ENCODE peak calls at places on chromosomes 13 and 19, in eight cellular contexts. One of them, this sample, is unnamed.

GRCh38 chr19:18289471-18290066 is 8.1 kb upstream of the JUND start:
- DNase-seq in hepatocyte: no peak
- DNase-seq in heart left ventricle: no peak
- DNase-seq in aorta: no peak
- DNase-seq in ascending aorta: no peak
- DNase-seq in neuronal stem cell: no peak
- DNase-seq in CD8-positive, alpha-beta memory T cell: peak; percentile 47
- DNase-seq in cardiac muscle cell: no peak
- DNase-seq in this sample: peak; percentile 35

GRCh38 chr13:113548171-113548641 is 36.3 kb upstream of the TFDP1 start:
- DNase-seq in hepatocyte: no peak
- DNase-seq in heart left ventricle: no peak
- DNase-seq in aorta: no peak
- DNase-seq in ascending aorta: no peak
- DNase-seq in neuronal stem cell: no peak
- DNase-seq in CD8-positive, alpha-beta memory T cell: peak; percentile 22
- DNase-seq in cardiac muscle cell: peak; percentile 40
- DNase-seq in this sample: peak; percentile 43

GRCh38 chr19:33811246-33811645 is 14.6 kb downstream of the KCTD15 start:
- DNase-seq in hepatocyte: no peak
- DNase-seq in heart left ventricle: no peak
- DNase-seq in aorta: no peak
- DNase-seq in ascending aorta: no peak
- DNase-seq in neuronal stem cell: no peak
- DNase-seq in CD8-positive, alpha-beta memory T cell: no peak
- DNase-seq in cardiac muscle cell: no peak
- DNase-seq in this sample: no peak

GRCh38 chr13:82829040-82829439 is 1053.2 kb downstream of the SLITRK1 start:
- DNase-seq in hepatocyte: no peak
- DNase-seq in heart left ventricle: no peak
- DNase-seq in aorta: no peak
- DNase-seq in ascending aorta: no peak
- DNase-seq in neuronal stem cell: no peak
- DNase-seq in CD8-positive, alpha-beta memory T cell: no peak
- DNase-seq in cardiac muscle cell: no peak
- DNase-seq in this sample: no peak

GRCh38 chr13:98225036-98225940 is 48.2 kb upstream of the RNF113B start:
- DNase-seq in hepatocyte: no peak
- DNase-seq in heart left ventricle: no peak
- DNase-seq in aorta: no peak
- DNase-seq in ascending aorta: no peak
- DNase-seq in neuronal stem cell: no peak
- DNase-seq in CD8-positive, alpha-beta memory T cell: no peak
- DNase-seq in cardiac muscle cell: no peak
- DNase-seq in this sample: peak; percentile 16

GRCh38 chr13:87777395-87777794 is 106.2 kb downstream of the SLITRK5 start:
- DNase-seq in hepatocyte: no peak
- DNase-seq in heart left ventricle: no peak
- DNase-seq in aorta: no peak
- DNase-seq in ascending aorta: no peak
- DNase-seq in neuronal stem cell: no peak
- DNase-seq in CD8-positive, alpha-beta memory T cell: no peak
- DNase-seq in cardiac muscle cell: no peak
- DNase-seq in this sample: peak; percentile 43

GRCh38 chr19:2097330-2098327 is 914 bp downstream of the IZUMO4 start:
- DNase-seq in hepatocyte: no peak
- DNase-seq in heart left ventricle: peak; percentile 45
- DNase-seq in aorta: peak; percentile 69
- DNase-seq in ascending aorta: no peak
- DNase-seq in neuronal stem cell: no peak
- DNase-seq in CD8-positive, alpha-beta memory T cell: peak; percentile 73
- DNase-seq in cardiac muscle cell: no peak
- DNase-seq in this sample: no peak

GRCh38 chr13:20461481-20461859 is 64.2 kb downstream of the CRYL1 start:
- DNase-seq in hepatocyte: no peak
- DNase-seq in heart left ventricle: no peak
- DNase-seq in aorta: no peak
- DNase-seq in ascending aorta: no peak
- DNase-seq in neuronal stem cell: no peak
- DNase-seq in CD8-positive, alpha-beta memory T cell: no peak
- DNase-seq in cardiac muscle cell: peak; percentile 52
- DNase-seq in this sample: no peak

GRCh38 chr19:48372904-48373303 is 8.7 kb downstream of the SYNGR4 start:
- DNase-seq in hepatocyte: no peak
- DNase-seq in heart left ventricle: no peak
- DNase-seq in aorta: no peak
- DNase-seq in ascending aorta: no peak
- DNase-seq in neuronal stem cell: no peak
- DNase-seq in CD8-positive, alpha-beta memory T cell: no peak
- DNase-seq in cardiac muscle cell: no peak
- DNase-seq in this sample: no peak

GRCh38 chr13:107866007-107866665 is 349.2 kb downstream of the LIG4 start:
- DNase-seq in hepatocyte: peak; percentile 48
- DNase-seq in heart left ventricle: no peak
- DNase-seq in aorta: no peak
- DNase-seq in ascending aorta: no peak
- DNase-seq in neuronal stem cell: peak; percentile 43
- DNase-seq in CD8-positive, alpha-beta memory T cell: no peak
- DNase-seq in cardiac muscle cell: peak; percentile 51
- DNase-seq in this sample: peak; percentile 85

GRCh38 chr13:94298346-94298745 is 181.1 kb downstream of the DCT start:
- DNase-seq in hepatocyte: no peak
- DNase-seq in heart left ventricle: no peak
- DNase-seq in aorta: no peak
- DNase-seq in ascending aorta: no peak
- DNase-seq in neuronal stem cell: no peak
- DNase-seq in CD8-positive, alpha-beta memory T cell: no peak
- DNase-seq in cardiac muscle cell: no peak
- DNase-seq in this sample: peak; percentile 55

GRCh38 chr13:43489168-43489730 is 297.5 kb downstream of the ENOX1 start:
- DNase-seq in hepatocyte: peak; percentile 6
- DNase-seq in heart left ventricle: peak; percentile 52
- DNase-seq in aorta: no peak
- DNase-seq in ascending aorta: no peak
- DNase-seq in neuronal stem cell: no peak
- DNase-seq in CD8-positive, alpha-beta memory T cell: no peak
- DNase-seq in cardiac muscle cell: peak; percentile 5
- DNase-seq in this sample: no peak

GRCh38 chr19:901216-902092 is 8.2 kb downstream of the RNU6-9 start:
- DNase-seq in hepatocyte: no peak
- DNase-seq in heart left ventricle: no peak
- DNase-seq in aorta: no peak
- DNase-seq in ascending aorta: no peak
- DNase-seq in neuronal stem cell: no peak
- DNase-seq in CD8-positive, alpha-beta memory T cell: no peak
- DNase-seq in cardiac muscle cell: no peak
- DNase-seq in this sample: no peak

GRCh38 chr19:18789883-18790565 is 1.1 kb downstream of the COMP start:
- DNase-seq in hepatocyte: peak; percentile 57
- DNase-seq in heart left ventricle: no peak
- DNase-seq in aorta: no peak
- DNase-seq in ascending aorta: no peak
- DNase-seq in neuronal stem cell: no peak
- DNase-seq in CD8-positive, alpha-beta memory T cell: no peak
- DNase-seq in cardiac muscle cell: peak; percentile 40
- DNase-seq in this sample: peak; percentile 89

GRCh38 chr19:2259331-2259730 is 3.1 kb upstream of the JSRP1 start:
- DNase-seq in hepatocyte: no peak
- DNase-seq in heart left ventricle: no peak
- DNase-seq in aorta: no peak
- DNase-seq in ascending aorta: no peak
- DNase-seq in neuronal stem cell: no peak
- DNase-seq in CD8-positive, alpha-beta memory T cell: no peak
- DNase-seq in cardiac muscle cell: no peak
- DNase-seq in this sample: no peak

GRCh38 chr19:32879741-32880140 is 10.2 kb upstream of the SLC7A9 start:
- DNase-seq in hepatocyte: no peak
- DNase-seq in heart left ventricle: no peak
- DNase-seq in aorta: no peak
- DNase-seq in ascending aorta: no peak
- DNase-seq in neuronal stem cell: no peak
- DNase-seq in CD8-positive, alpha-beta memory T cell: no peak
- DNase-seq in cardiac muscle cell: no peak
- DNase-seq in this sample: no peak

GRCh38 chr19:56101095-56101494 is 20.0 kb downstream of the ZNF787 start:
- DNase-seq in hepatocyte: no peak
- DNase-seq in heart left ventricle: no peak
- DNase-seq in aorta: no peak
- DNase-seq in ascending aorta: no peak
- DNase-seq in neuronal stem cell: no peak
- DNase-seq in CD8-positive, alpha-beta memory T cell: no peak
- DNase-seq in cardiac muscle cell: no peak
- DNase-seq in this sample: no peak

GRCh38 chr19:56097306-56097705 is 23.8 kb downstream of the ZNF787 start:
- DNase-seq in hepatocyte: no peak
- DNase-seq in heart left ventricle: no peak
- DNase-seq in aorta: no peak
- DNase-seq in ascending aorta: no peak
- DNase-seq in neuronal stem cell: no peak
- DNase-seq in CD8-positive, alpha-beta memory T cell: no peak
- DNase-seq in cardiac muscle cell: no peak
- DNase-seq in this sample: no peak

GRCh38 chr19:56097776-56098175 is 23.3 kb downstream of the ZNF787 start:
- DNase-seq in hepatocyte: no peak
- DNase-seq in heart left ventricle: no peak
- DNase-seq in aorta: no peak
- DNase-seq in ascending aorta: no peak
- DNase-seq in neuronal stem cell: no peak
- DNase-seq in CD8-positive, alpha-beta memory T cell: no peak
- DNase-seq in cardiac muscle cell: no peak
- DNase-seq in this sample: peak; percentile 32

GRCh38 chr19:56099638-56100539 is 21.2 kb downstream of the ZNF787 start:
- DNase-seq in hepatocyte: no peak
- DNase-seq in heart left ventricle: no peak
- DNase-seq in aorta: no peak
- DNase-seq in ascending aorta: no peak
- DNase-seq in neuronal stem cell: no peak
- DNase-seq in CD8-positive, alpha-beta memory T cell: no peak
- DNase-seq in cardiac muscle cell: no peak
- DNase-seq in this sample: no peak

GRCh38 chr19:56098731-56099577 is 22.1 kb downstream of the ZNF787 start:
- DNase-seq in hepatocyte: no peak
- DNase-seq in heart left ventricle: no peak
- DNase-seq in aorta: no peak
- DNase-seq in ascending aorta: no peak
- DNase-seq in neuronal stem cell: no peak
- DNase-seq in CD8-positive, alpha-beta memory T cell: no peak
- DNase-seq in cardiac muscle cell: no peak
- DNase-seq in this sample: no peak
- H3K36me3 ChIP-seq in hepatocyte: no peaks in the 10 kb centered on the region
- H3K36me3 ChIP-seq in heart left ventricle: no peaks in the 10 kb centered on the region
- H3K36me3 ChIP-seq in aorta: peaks cover 1% of the 10 kb centered on the region
- H3K36me3 ChIP-seq in ascending aorta: peaks cover 29% of the 10 kb centered on the region
- H3K36me3 ChIP-seq in neuronal stem cell: peaks cover 32% of the 10 kb centered on the region
- H3K36me3 ChIP-seq in CD8-positive, alpha-beta memory T cell: no peaks in the 10 kb centered on the region
- H3K36me3 ChIP-seq in cardiac muscle cell: no peaks in the 10 kb centered on the region
- H3K36me3 ChIP-seq in this sample: peaks cover 23% of the 10 kb centered on the region

DNA sequence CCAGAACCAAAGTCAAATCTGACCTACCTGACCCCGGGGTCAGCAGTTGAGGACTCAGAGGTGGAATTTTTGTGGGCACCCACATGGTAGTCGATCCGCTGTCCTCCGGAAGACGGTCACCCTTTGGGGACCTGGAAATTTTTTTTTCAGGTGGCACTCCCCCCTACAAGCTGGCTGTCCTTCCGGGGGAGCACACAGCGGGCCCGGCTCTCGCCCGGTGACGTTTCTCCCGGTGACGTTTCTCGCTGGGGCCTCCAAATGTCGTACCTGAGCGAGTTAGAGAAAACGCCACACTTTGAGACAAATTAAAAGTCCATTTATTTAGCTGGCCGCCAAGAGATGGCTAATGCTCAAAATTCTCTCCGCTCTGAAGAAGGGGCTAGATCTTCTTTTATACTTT is 48.8 kb downstream of the ZFP14 start:
- DNase-seq in hepatocyte: no peak
- DNase-seq in heart left ventricle: no peak
- DNase-seq in aorta: no peak
- DNase-seq in ascending aorta: no peak
- DNase-seq in neuronal stem cell: no peak
- DNase-seq in CD8-positive, alpha-beta memory T cell: no peak
- DNase-seq in cardiac muscle cell: no peak
- DNase-seq in this sample: no peak
- H3K9me3 ChIP-seq in hepatocyte: no peaks in the 10 kb centered on the region
- H3K9me3 ChIP-seq in heart left ventricle: no peaks in the 10 kb centered on the region
- H3K9me3 ChIP-seq in aorta: peaks cover 4% of the 10 kb centered on the region
- H3K9me3 ChIP-seq in ascending aorta: peaks cover 57% of the 10 kb centered on the region
- H3K9me3 ChIP-seq in neuronal stem cell: peaks cover 61% of the 10 kb centered on the region
- H3K9me3 ChIP-seq in CD8-positive, alpha-beta memory T cell: peaks cover 12% of the 10 kb centered on the region
- H3K9me3 ChIP-seq in cardiac muscle cell: no peaks in the 10 kb centered on the region
- H3K9me3 ChIP-seq in this sample: peaks cover 71% of the 10 kb centered on the region

GRCh38 chr19:6268382-6268771 is 11.4 kb downstream of the MLLT1 start:
- DNase-seq in hepatocyte: no peak
- DNase-seq in heart left ventricle: no peak
- DNase-seq in aorta: no peak
- DNase-seq in ascending aorta: no peak
- DNase-seq in neuronal stem cell: no peak
- DNase-seq in CD8-positive, alpha-beta memory T cell: no peak
- DNase-seq in cardiac muscle cell: no peak
- DNase-seq in this sample: no peak
- H3K36me3 ChIP-seq in hepatocyte: no peaks in the 10 kb centered on the region
- H3K36me3 ChIP-seq in heart left ventricle: peaks cover 3% of the 10 kb centered on the region
- H3K36me3 ChIP-seq in aorta: peaks cover 3% of the 10 kb centered on the region
- H3K36me3 ChIP-seq in ascending aorta: peaks cover 21% of the 10 kb centered on the region
- H3K36me3 ChIP-seq in neuronal stem cell: peaks cover 24% of the 10 kb centered on the region
- H3K36me3 ChIP-seq in CD8-positive, alpha-beta memory T cell: peaks cover 5% of the 10 kb centered on the region
- H3K36me3 ChIP-seq in cardiac muscle cell: peaks cover 7% of the 10 kb centered on the region
- H3K36me3 ChIP-seq in this sample: peaks cover 49% of the 10 kb centered on the region

GRCh38 chr19:11949201-11949600 is 15.6 kb upstream of the ZNF763 start:
- DNase-seq in hepatocyte: no peak
- DNase-seq in heart left ventricle: no peak
- DNase-seq in aorta: no peak
- DNase-seq in ascending aorta: no peak
- DNase-seq in neuronal stem cell: no peak
- DNase-seq in CD8-positive, alpha-beta memory T cell: no peak
- DNase-seq in cardiac muscle cell: no peak
- DNase-seq in this sample: no peak

GRCh38 chr19:11944656-11945055 is 19.7 kb downstream of the ZNF700 start:
- DNase-seq in hepatocyte: no peak
- DNase-seq in heart left ventricle: no peak
- DNase-seq in aorta: no peak
- DNase-seq in ascending aorta: no peak
- DNase-seq in neuronal stem cell: no peak
- DNase-seq in CD8-positive, alpha-beta memory T cell: no peak
- DNase-seq in cardiac muscle cell: no peak
- DNase-seq in this sample: no peak

GRCh38 chr19:11948646-11949045 is 16.2 kb upstream of the ZNF763 start:
- DNase-seq in hepatocyte: no peak
- DNase-seq in heart left ventricle: no peak
- DNase-seq in aorta: no peak
- DNase-seq in ascending aorta: no peak
- DNase-seq in neuronal stem cell: no peak
- DNase-seq in CD8-positive, alpha-beta memory T cell: no peak
- DNase-seq in cardiac muscle cell: no peak
- DNase-seq in this sample: no peak

DNA sequence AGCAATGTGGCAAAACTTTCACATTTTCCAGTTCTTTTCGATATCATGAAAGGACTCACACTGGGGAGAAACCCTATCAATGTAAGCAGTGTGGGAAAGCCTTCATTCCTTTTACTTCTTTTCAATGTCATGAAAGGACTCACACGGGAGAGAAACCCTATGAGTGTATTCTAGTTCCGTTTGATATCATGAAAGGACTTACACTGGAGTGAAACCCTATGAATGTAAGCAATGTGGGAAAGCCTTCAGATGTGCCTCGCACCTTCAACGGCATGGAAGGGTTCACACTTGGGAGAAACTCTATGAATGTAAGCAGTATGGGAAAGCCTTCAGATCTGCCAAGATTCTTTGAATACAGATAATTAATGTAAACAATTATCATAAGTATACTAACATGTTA is 14.5 kb upstream of the ZNF763 start:
- DNase-seq in hepatocyte: no peak
- DNase-seq in heart left ventricle: no peak
- DNase-seq in aorta: no peak
- DNase-seq in ascending aorta: no peak
- DNase-seq in neuronal stem cell: no peak
- DNase-seq in CD8-positive, alpha-beta memory T cell: no peak
- DNase-seq in cardiac muscle cell: no peak
- DNase-seq in this sample: no peak
- H3K9me3 ChIP-seq in hepatocyte: peaks cover 71% of the 10 kb centered on the region
- H3K9me3 ChIP-seq in heart left ventricle: peaks cover 75% of the 10 kb centered on the region
- H3K9me3 ChIP-seq in aorta: peaks cover 35% of the 10 kb centered on the region
- H3K9me3 ChIP-seq in ascending aorta: peaks cover 100% of the 10 kb centered on the region
- H3K9me3 ChIP-seq in neuronal stem cell: peaks cover 96% of the 10 kb centered on the region
- H3K9me3 ChIP-seq in CD8-positive, alpha-beta memory T cell: peaks cover 66% of the 10 kb centered on the region
- H3K9me3 ChIP-seq in cardiac muscle cell: peaks cover 21% of the 10 kb centered on the region
- H3K9me3 ChIP-seq in this sample: peaks cover 96% of the 10 kb centered on the region

This sample was measured in endodermal cell.